ENCODE peak calls at places on chromosome 18, in five cellular contexts. One of them, this sample, is unnamed.

GRCh38 chr18:210780-211179 is 52.4 kb downstream of the USP14 start:
- DNase-seq in RKO: no peak
- DNase-seq in left cardiac atrium: no peak
- DNase-seq in substantia nigra: no peak
- DNase-seq in left ventricle myocardium inferior: no peak
- DNase-seq in this sample: no peak

GRCh38 chr18:28048612-28049011 is 128.3 kb downstream of the CDH2 start:
- DNase-seq in left cardiac atrium: no peak
- DNase-seq in RKO: no peak
- DNase-seq in left ventricle myocardium inferior: no peak
- DNase-seq in substantia nigra: no peak
- DNase-seq in this sample: no peak

GRCh38 chr18:79873449-79874110 is 75.8 kb downstream of the KCNG2 start:
- DNase-seq in left cardiac atrium: no peak
- DNase-seq in left ventricle myocardium inferior: no peak
- DNase-seq in RKO: no peak
- DNase-seq in substantia nigra: no peak
- DNase-seq in this sample: no peak

GRCh38 chr18:74268175-74268574 is 23.6 kb downstream of the CYB5A start:
- DNase-seq in left ventricle myocardium inferior: no peak
- DNase-seq in RKO: no peak
- DNase-seq in left cardiac atrium: no peak
- DNase-seq in substantia nigra: no peak
- DNase-seq in this sample: no peak

GRCh38 chr18:77080283-77080682 is 52.3 kb downstream of the MBP start:
- DNase-seq in left cardiac atrium: no peak
- DNase-seq in left ventricle myocardium inferior: no peak
- DNase-seq in substantia nigra: no peak
- DNase-seq in RKO: no peak
- DNase-seq in this sample: no peak

GRCh38 chr18:74577019-74577418 is 20.7 kb upstream of the ZNF407 start:
- DNase-seq in RKO: no peak
- DNase-seq in left cardiac atrium: no peak
- DNase-seq in substantia nigra: no peak
- DNase-seq in left ventricle myocardium inferior: no peak
- DNase-seq in this sample: no peak

GRCh38 chr18:500556-501405 is at the start of gene COLEC12:
- DNase-seq in substantia nigra: no peak
- DNase-seq in RKO: no peak
- DNase-seq in left cardiac atrium: peak; percentile 50
- DNase-seq in left ventricle myocardium inferior: peak; percentile 50
- DNase-seq in this sample: no peak

GRCh38 chr18:13452448-13452811 is 233.9 kb downstream of the LDLRAD4 start:
- DNase-seq in substantia nigra: no peak
- DNase-seq in left ventricle myocardium inferior: no peak
- DNase-seq in RKO: no peak
- DNase-seq in left cardiac atrium: no peak
- DNase-seq in this sample: no peak

GRCh38 chr18:37476182-37476581 is 89.4 kb downstream of the CELF4 start:
- DNase-seq in substantia nigra: no peak
- DNase-seq in left ventricle myocardium inferior: no peak
- DNase-seq in RKO: peak; percentile 30
- DNase-seq in left cardiac atrium: no peak
- DNase-seq in this sample: peak; percentile 2

GRCh38 chr18:5891361-5892215 is 3.7 kb downstream of the TMEM200C start:
- DNase-seq in left ventricle myocardium inferior: no peak
- DNase-seq in left cardiac atrium: no peak
- DNase-seq in RKO: no peak
- DNase-seq in substantia nigra: no peak
- DNase-seq in this sample: no peak

GRCh38 chr18:8835556-8835955 is 130.2 kb downstream of the MTCL1 start:
- DNase-seq in left ventricle myocardium inferior: no peak
- DNase-seq in RKO: no peak
- DNase-seq in left cardiac atrium: no peak
- DNase-seq in substantia nigra: no peak
- DNase-seq in this sample: no peak

GRCh38 chr18:5455644-5456043 is 88.2 kb downstream of the EPB41L3 start:
- DNase-seq in substantia nigra: no peak
- DNase-seq in RKO: no peak
- DNase-seq in left ventricle myocardium inferior: no peak
- DNase-seq in left cardiac atrium: no peak
- DNase-seq in this sample: no peak

GRCh38 chr18:48820483-48821250 is 130.1 kb downstream of the SMAD7 start:
- DNase-seq in substantia nigra: no peak
- DNase-seq in left ventricle myocardium inferior: peak; percentile 6
- DNase-seq in RKO: no peak
- DNase-seq in left cardiac atrium: peak; percentile 12
- DNase-seq in this sample: no peak

GRCh38 chr18:33957705-33958104 is 267.0 kb downstream of the NOL4 start:
- DNase-seq in left ventricle myocardium inferior: no peak
- DNase-seq in RKO: no peak
- DNase-seq in substantia nigra: no peak
- DNase-seq in left cardiac atrium: no peak
- DNase-seq in this sample: no peak

GRCh38 chr18:76426738-76427305 is 68.2 kb downstream of the ZNF516 start:
- DNase-seq in substantia nigra: no peak
- DNase-seq in left ventricle myocardium inferior: no peak
- DNase-seq in left cardiac atrium: peak; percentile 36
- DNase-seq in RKO: no peak
- DNase-seq in this sample: no peak

GRCh38 chr18:34219651-34220050 is 5.1 kb downstream of the NOL4 start:
- DNase-seq in left ventricle myocardium inferior: no peak
- DNase-seq in left cardiac atrium: no peak
- DNase-seq in substantia nigra: no peak
- DNase-seq in RKO: no peak
- DNase-seq in this sample: no peak

GRCh38 chr18:37247499-37248161 is 318.0 kb downstream of the CELF4 start:
- DNase-seq in left ventricle myocardium inferior: no peak
- DNase-seq in RKO: no peak
- DNase-seq in substantia nigra: no peak
- DNase-seq in left cardiac atrium: no peak
- DNase-seq in this sample: no peak

GRCh38 chr18:11506871-11507270 is 102.5 kb upstream of the SLC35G4 start:
- DNase-seq in substantia nigra: no peak
- DNase-seq in left ventricle myocardium inferior: no peak
- DNase-seq in RKO: no peak
- DNase-seq in left cardiac atrium: no peak
- DNase-seq in this sample: no peak

GRCh38 chr18:55588001-55588875 is at the start of gene TCF4:
- DNase-seq in RKO: no peak
- DNase-seq in left cardiac atrium: peak; percentile 69
- DNase-seq in substantia nigra: peak; percentile 72
- DNase-seq in left ventricle myocardium inferior: peak; percentile 69
- DNase-seq in this sample: no peak

GRCh38 chr18:46278481-46279465 is 174.6 kb downstream of the HAUS1 start:
- DNase-seq in left ventricle myocardium inferior: no peak
- DNase-seq in RKO: no peak
- DNase-seq in substantia nigra: no peak
- DNase-seq in left cardiac atrium: no peak
- DNase-seq in this sample: no peak

GRCh38 chr18:66393463-66393862 is 210.4 kb downstream of the CDH19 start:
- DNase-seq in left ventricle myocardium inferior: no peak
- DNase-seq in RKO: no peak
- DNase-seq in substantia nigra: no peak
- DNase-seq in left cardiac atrium: no peak
- DNase-seq in this sample: no peak

GRCh38 chr18:24600076-24600654 is 139.7 kb downstream of the HRH4 start:
- DNase-seq in substantia nigra: no peak
- DNase-seq in left ventricle myocardium inferior: no peak
- DNase-seq in RKO: peak; percentile 73
- DNase-seq in left cardiac atrium: no peak
- DNase-seq in this sample: peak; percentile 67

GRCh38 chr18:4599312-4599711 is 144.2 kb upstream of the DLGAP1 start:
- DNase-seq in left ventricle myocardium inferior: no peak
- DNase-seq in RKO: peak; percentile 16
- DNase-seq in left cardiac atrium: no peak
- DNase-seq in substantia nigra: no peak
- DNase-seq in this sample: no peak

GRCh38 chr18:6775237-6775636 is 45.7 kb downstream of the ARHGAP28 start:
- DNase-seq in RKO: no peak
- DNase-seq in left ventricle myocardium inferior: no peak
- DNase-seq in substantia nigra: no peak
- DNase-seq in left cardiac atrium: no peak
- DNase-seq in this sample: no peak

GRCh38 chr18:48897531-48897930 is 53.2 kb downstream of the SMAD7 start:
- DNase-seq in left ventricle myocardium inferior: no peak
- DNase-seq in substantia nigra: no peak
- DNase-seq in RKO: no peak
- DNase-seq in left cardiac atrium: peak; percentile 39
- DNase-seq in this sample: no peak

GRCh38 chr18:34224423-34225217 is at the start of gene NOL4:
- DNase-seq in substantia nigra: peak; percentile 40
- DNase-seq in RKO: no peak
- DNase-seq in left ventricle myocardium inferior: no peak
- DNase-seq in left cardiac atrium: peak; percentile 33
- DNase-seq in this sample: peak; percentile 67

GRCh38 chr18:63850010-63850409 is 37.5 kb upstream of the SERPINB2 start:
- DNase-seq in left ventricle myocardium inferior: no peak
- DNase-seq in RKO: peak; percentile 52
- DNase-seq in left cardiac atrium: no peak
- DNase-seq in substantia nigra: no peak
- DNase-seq in this sample: peak; percentile 13

GRCh38 chr18:25672490-25672889 is 320.5 kb upstream of the ZNF521 start:
- DNase-seq in left ventricle myocardium inferior: no peak
- DNase-seq in left cardiac atrium: no peak
- DNase-seq in substantia nigra: no peak
- DNase-seq in RKO: peak; percentile 3
- DNase-seq in this sample: no peak

GRCh38 chr18:65439184-65439583 is 311.6 kb upstream of the CDH7 start:
- DNase-seq in left cardiac atrium: no peak
- DNase-seq in substantia nigra: no peak
- DNase-seq in left ventricle myocardium inferior: no peak
- DNase-seq in RKO: no peak
- DNase-seq in this sample: no peak

GRCh38 chr18:74050807-74051206 is 96.8 kb downstream of the FBXO15 start:
- DNase-seq in RKO: no peak
- DNase-seq in substantia nigra: no peak
- DNase-seq in left cardiac atrium: no peak
- DNase-seq in left ventricle myocardium inferior: no peak
- DNase-seq in this sample: no peak

GRCh38 chr18:75041586-75041985 is 167.4 kb downstream of the PTGR3 start:
- DNase-seq in left ventricle myocardium inferior: no peak
- DNase-seq in substantia nigra: no peak
- DNase-seq in RKO: peak; percentile 45
- DNase-seq in left cardiac atrium: no peak
- DNase-seq in this sample: no peak

This sample was measured in SW480.